ENCODE peak calls at places on chromosomes 13 and 19, in five cellular contexts. M is central memory CD4-positive, alpha-beta T cell; O is NCI-H1694 treated with DMSO at 0.1 percent for 48 hours; I is CD4-positive, alpha-beta T cell; L is stimulated activated CD8-positive, alpha-beta memory T cell treated with anti-CD3 and anti-CD28 coated beads, Interleukin-7, amount 100 ng/mL, for 1 hour. B is an unnamed sample.

GRCh38 chr13:98541701-98542203 is 35.2 kb downstream of the STK24 start:
- DNase-seq in M (no peak), I (no peak), O (no peak), L (no peak), B (no peak)

GRCh38 chr13:27853345-27853744 is 61.1 kb downstream of the GSX1 start:
- DNase-seq in M (no peak), O (no peak), L (no peak), I (no peak), B (no peak)

GRCh38 chr13:76027131-76027530 is 391.0 kb downstream of the LMO7 start:
- DNase-seq in L (no peak), O (no peak), M (no peak), I (no peak), B (no peak)

GRCh38 chr19:1411255-1412191 is 4.1 kb downstream of the DAZAP1 start:
- DNase-seq in M (peak; percentile 43), I (no peak), L (no peak), O (peak; percentile 39), B (peak; percentile 63)

GRCh38 chr13:107284168-107284567 is 716.2 kb upstream of the ARGLU1 start:
- DNase-seq in I (no peak), M (no peak), L (no peak), O (no peak), B (no peak)

GRCh38 chr19:31946491-31946890 is 398.9 kb upstream of the ZNF507 start:
- DNase-seq in O (no peak), I (no peak), L (no peak), M (no peak), B (no peak)

GRCh38 chr13:75841905-75842304 is 205.8 kb downstream of the LMO7 start:
- DNase-seq in L (no peak), M (no peak), O (no peak), I (no peak), B (no peak)

GRCh38 chr13:33639640-33640080 is 178.3 kb upstream of the RFC3 start:
- DNase-seq in M (no peak), O (no peak), I (no peak), L (no peak), B (no peak)

GRCh38 chr19:33734913-33735312 is 61.8 kb upstream of the KCTD15 start:
- DNase-seq in M (no peak), L (no peak), I (no peak), O (peak; percentile 83), B (no peak)

GRCh38 chr19:21084343-21084742 is 2.3 kb downstream of the ZNF714 start:
- DNase-seq in I (no peak), O (no peak), M (no peak), L (no peak), B (no peak)

GRCh38 chr13:95714142-95714832 is 37.3 kb downstream of the DNAJC3 start:
- DNase-seq in O (no peak), I (no peak), L (no peak), M (no peak), B (no peak)

GRCh38 chr19:4957981-4958380 is 10.9 kb upstream of the KDM4B start:
- DNase-seq in I (no peak), M (no peak), L (no peak), O (no peak), B (no peak)

GRCh38 chr13:31731923-31732322 is 7.4 kb upstream of the RXFP2 start:
- DNase-seq in O (no peak), M (no peak), L (no peak), I (no peak), B (no peak)

B was measured in CD8-positive, alpha-beta T cell.